ENCODE peak calls at places on chromosomes 12 and 14, in seven cellular contexts. One of them, this sample, is unnamed.

GRCh38 chr12:46266382-46266791 is 2.5 kb downstream of the SLC38A1 start:
- DNase-seq in hippocampal formation: no peak
- DNase-seq in mucosa of gallbladder: no peak
- DNase-seq in GM13977: no peak
- DNase-seq in NCI-H524 treated with DMSO at 0.1 percent for 48 hours: peak
- DNase-seq in stimulated activated naive CD8-positive, alpha-beta T cell treated with anti-CD3 and anti-CD28 coated beads, Interleukin-15, Interleukin-2, amounts not matched to agents 100 U/mL and 50 U/mL, for 24 hours: peak
- DNase-seq in NCI-H1092 treated with DMSO at 0.1 percent for 48 hours: peak
- DNase-seq in this sample: no peak

GRCh38 chr14:22979748-22980392 is 2.5 kb downstream of the AJUBA start:
- DNase-seq in hippocampal formation: no peak
- DNase-seq in mucosa of gallbladder: no peak
- DNase-seq in GM13977: no peak
- DNase-seq in NCI-H524 treated with DMSO at 0.1 percent for 48 hours: no peak
- DNase-seq in stimulated activated naive CD8-positive, alpha-beta T cell treated with anti-CD3 and anti-CD28 coated beads, Interleukin-15, Interleukin-2, amounts not matched to agents 100 U/mL and 50 U/mL, for 24 hours: no peak
- DNase-seq in NCI-H1092 treated with DMSO at 0.1 percent for 48 hours: no peak
- DNase-seq in this sample: no peak

GRCh38 chr12:46663297-46663696 is 162.5 kb downstream of the SLC38A4 start:
- DNase-seq in hippocampal formation: no peak
- DNase-seq in mucosa of gallbladder: no peak
- DNase-seq in GM13977: no peak
- DNase-seq in NCI-H524 treated with DMSO at 0.1 percent for 48 hours: no peak
- DNase-seq in stimulated activated naive CD8-positive, alpha-beta T cell treated with anti-CD3 and anti-CD28 coated beads, Interleukin-15, Interleukin-2, amounts not matched to agents 100 U/mL and 50 U/mL, for 24 hours: no peak
- DNase-seq in NCI-H1092 treated with DMSO at 0.1 percent for 48 hours: no peak
- DNase-seq in this sample: no peak

GRCh38 chr12:31228811-31229792 is 96.8 kb downstream of the SINHCAF start:
- DNase-seq in hippocampal formation: peak
- DNase-seq in mucosa of gallbladder: peak
- DNase-seq in GM13977: no peak
- DNase-seq in NCI-H524 treated with DMSO at 0.1 percent for 48 hours: no peak
- DNase-seq in stimulated activated naive CD8-positive, alpha-beta T cell treated with anti-CD3 and anti-CD28 coated beads, Interleukin-15, Interleukin-2, amounts not matched to agents 100 U/mL and 50 U/mL, for 24 hours: no peak
- DNase-seq in NCI-H1092 treated with DMSO at 0.1 percent for 48 hours: no peak
- DNase-seq in this sample: no peak

GRCh38 chr14:64502476-64503183 is 1.0 kb downstream of the ZBTB25 start:
- DNase-seq in hippocampal formation: no peak
- DNase-seq in mucosa of gallbladder: peak
- DNase-seq in GM13977: no peak
- DNase-seq in NCI-H524 treated with DMSO at 0.1 percent for 48 hours: no peak
- DNase-seq in stimulated activated naive CD8-positive, alpha-beta T cell treated with anti-CD3 and anti-CD28 coated beads, Interleukin-15, Interleukin-2, amounts not matched to agents 100 U/mL and 50 U/mL, for 24 hours: no peak
- DNase-seq in NCI-H1092 treated with DMSO at 0.1 percent for 48 hours: peak
- DNase-seq in this sample: no peak

GRCh38 chr12:80041071-80041470 is 58.3 kb upstream of the OTOGL start:
- DNase-seq in hippocampal formation: no peak
- DNase-seq in mucosa of gallbladder: no peak
- DNase-seq in GM13977: no peak
- DNase-seq in NCI-H524 treated with DMSO at 0.1 percent for 48 hours: no peak
- DNase-seq in stimulated activated naive CD8-positive, alpha-beta T cell treated with anti-CD3 and anti-CD28 coated beads, Interleukin-15, Interleukin-2, amounts not matched to agents 100 U/mL and 50 U/mL, for 24 hours: no peak
- DNase-seq in NCI-H1092 treated with DMSO at 0.1 percent for 48 hours: no peak
- DNase-seq in this sample: no peak

GRCh38 chr14:98923596-98923995 is 348.4 kb downstream of the BCL11B start:
- DNase-seq in hippocampal formation: no peak
- DNase-seq in mucosa of gallbladder: no peak
- DNase-seq in GM13977: no peak
- DNase-seq in NCI-H524 treated with DMSO at 0.1 percent for 48 hours: no peak
- DNase-seq in stimulated activated naive CD8-positive, alpha-beta T cell treated with anti-CD3 and anti-CD28 coated beads, Interleukin-15, Interleukin-2, amounts not matched to agents 100 U/mL and 50 U/mL, for 24 hours: no peak
- DNase-seq in NCI-H1092 treated with DMSO at 0.1 percent for 48 hours: no peak
- DNase-seq in this sample: no peak

GRCh38 chr12:121592323-121592722 is 11.5 kb upstream of the KDM2B start:
- DNase-seq in hippocampal formation: no peak
- DNase-seq in mucosa of gallbladder: no peak
- DNase-seq in GM13977: no peak
- DNase-seq in NCI-H524 treated with DMSO at 0.1 percent for 48 hours: no peak
- DNase-seq in stimulated activated naive CD8-positive, alpha-beta T cell treated with anti-CD3 and anti-CD28 coated beads, Interleukin-15, Interleukin-2, amounts not matched to agents 100 U/mL and 50 U/mL, for 24 hours: no peak
- DNase-seq in NCI-H1092 treated with DMSO at 0.1 percent for 48 hours: no peak
- DNase-seq in this sample: no peak

GRCh38 chr12:52313461-52313860 is 7.7 kb downstream of the KRT83 start:
- DNase-seq in hippocampal formation: no peak
- DNase-seq in mucosa of gallbladder: no peak
- DNase-seq in GM13977: no peak
- DNase-seq in NCI-H524 treated with DMSO at 0.1 percent for 48 hours: no peak
- DNase-seq in stimulated activated naive CD8-positive, alpha-beta T cell treated with anti-CD3 and anti-CD28 coated beads, Interleukin-15, Interleukin-2, amounts not matched to agents 100 U/mL and 50 U/mL, for 24 hours: no peak
- DNase-seq in NCI-H1092 treated with DMSO at 0.1 percent for 48 hours: no peak
- DNase-seq in this sample: no peak

GRCh38 chr14:64510825-64511679 is 6.5 kb downstream of the ZBTB1 start:
- DNase-seq in hippocampal formation: peak
- DNase-seq in mucosa of gallbladder: peak
- DNase-seq in GM13977: no peak
- DNase-seq in NCI-H524 treated with DMSO at 0.1 percent for 48 hours: no peak
- DNase-seq in stimulated activated naive CD8-positive, alpha-beta T cell treated with anti-CD3 and anti-CD28 coated beads, Interleukin-15, Interleukin-2, amounts not matched to agents 100 U/mL and 50 U/mL, for 24 hours: peak
- DNase-seq in NCI-H1092 treated with DMSO at 0.1 percent for 48 hours: peak
- DNase-seq in this sample: peak

GRCh38 chr14:53174918-53175317 is 21.8 kb upstream of the DDHD1 start:
- DNase-seq in hippocampal formation: no peak
- DNase-seq in mucosa of gallbladder: no peak
- DNase-seq in GM13977: no peak
- DNase-seq in NCI-H524 treated with DMSO at 0.1 percent for 48 hours: no peak
- DNase-seq in stimulated activated naive CD8-positive, alpha-beta T cell treated with anti-CD3 and anti-CD28 coated beads, Interleukin-15, Interleukin-2, amounts not matched to agents 100 U/mL and 50 U/mL, for 24 hours: no peak
- DNase-seq in NCI-H1092 treated with DMSO at 0.1 percent for 48 hours: no peak
- DNase-seq in this sample: no peak

GRCh38 chr12:83784298-83784890 is 1097.7 kb downstream of the TMTC2 start:
- DNase-seq in hippocampal formation: no peak
- DNase-seq in mucosa of gallbladder: no peak
- DNase-seq in GM13977: no peak
- DNase-seq in NCI-H524 treated with DMSO at 0.1 percent for 48 hours: no peak
- DNase-seq in stimulated activated naive CD8-positive, alpha-beta T cell treated with anti-CD3 and anti-CD28 coated beads, Interleukin-15, Interleukin-2, amounts not matched to agents 100 U/mL and 50 U/mL, for 24 hours: no peak
- DNase-seq in NCI-H1092 treated with DMSO at 0.1 percent for 48 hours: no peak
- DNase-seq in this sample: no peak

GRCh38 chr12:18591473-18591872 is 146.3 kb downstream of the PLCZ1 start:
- DNase-seq in hippocampal formation: no peak
- DNase-seq in mucosa of gallbladder: no peak
- DNase-seq in GM13977: no peak
- DNase-seq in NCI-H524 treated with DMSO at 0.1 percent for 48 hours: no peak
- DNase-seq in stimulated activated naive CD8-positive, alpha-beta T cell treated with anti-CD3 and anti-CD28 coated beads, Interleukin-15, Interleukin-2, amounts not matched to agents 100 U/mL and 50 U/mL, for 24 hours: no peak
- DNase-seq in NCI-H1092 treated with DMSO at 0.1 percent for 48 hours: no peak
- DNase-seq in this sample: no peak

GRCh38 chr14:98173291-98173690 is 1098.7 kb downstream of the BCL11B start:
- DNase-seq in hippocampal formation: no peak
- DNase-seq in mucosa of gallbladder: peak
- DNase-seq in GM13977: no peak
- DNase-seq in NCI-H524 treated with DMSO at 0.1 percent for 48 hours: no peak
- DNase-seq in stimulated activated naive CD8-positive, alpha-beta T cell treated with anti-CD3 and anti-CD28 coated beads, Interleukin-15, Interleukin-2, amounts not matched to agents 100 U/mL and 50 U/mL, for 24 hours: peak
- DNase-seq in NCI-H1092 treated with DMSO at 0.1 percent for 48 hours: no peak
- DNase-seq in this sample: peak

GRCh38 chr14:64201296-64201695 is 92.9 kb downstream of the ESR2 start:
- DNase-seq in hippocampal formation: no peak
- DNase-seq in mucosa of gallbladder: no peak
- DNase-seq in GM13977: no peak
- DNase-seq in NCI-H524 treated with DMSO at 0.1 percent for 48 hours: no peak
- DNase-seq in stimulated activated naive CD8-positive, alpha-beta T cell treated with anti-CD3 and anti-CD28 coated beads, Interleukin-15, Interleukin-2, amounts not matched to agents 100 U/mL and 50 U/mL, for 24 hours: no peak
- DNase-seq in NCI-H1092 treated with DMSO at 0.1 percent for 48 hours: no peak
- DNase-seq in this sample: no peak

GRCh38 chr12:102543494-102543893 is 63.1 kb upstream of the IGF1 start:
- DNase-seq in hippocampal formation: no peak
- DNase-seq in mucosa of gallbladder: no peak
- DNase-seq in GM13977: no peak
- DNase-seq in NCI-H524 treated with DMSO at 0.1 percent for 48 hours: no peak
- DNase-seq in stimulated activated naive CD8-positive, alpha-beta T cell treated with anti-CD3 and anti-CD28 coated beads, Interleukin-15, Interleukin-2, amounts not matched to agents 100 U/mL and 50 U/mL, for 24 hours: no peak
- DNase-seq in NCI-H1092 treated with DMSO at 0.1 percent for 48 hours: no peak
- DNase-seq in this sample: no peak

GRCh38 chr14:104682107-104682593 is 7.3 kb upstream of the INF2 start:
- DNase-seq in hippocampal formation: no peak
- DNase-seq in mucosa of gallbladder: no peak
- DNase-seq in GM13977: no peak
- DNase-seq in NCI-H524 treated with DMSO at 0.1 percent for 48 hours: no peak
- DNase-seq in stimulated activated naive CD8-positive, alpha-beta T cell treated with anti-CD3 and anti-CD28 coated beads, Interleukin-15, Interleukin-2, amounts not matched to agents 100 U/mL and 50 U/mL, for 24 hours: no peak
- DNase-seq in NCI-H1092 treated with DMSO at 0.1 percent for 48 hours: no peak
- DNase-seq in this sample: no peak

This sample was measured in stimulated activated effector memory CD8-positive, alpha-beta T cell treated with anti-CD3 and anti-CD28 coated beads, Interleukin-12 subunit alpha, Interleukin-12 subunit beta, amount 100 ng/mL, for 72 hours.